ENCODE peak calls at places on chromosome 1, in eight cellular contexts. One of them, this sample, is unnamed.

GRCh38 chr1:37575692-37576091 is 19.0 kb downstream of the DNALI1 start:
- DNase-seq in H1: no peak
- DNase-seq in SK-N-SH: no peak
- DNase-seq in HepG2: no peak
- DNase-seq in HCT116: no peak
- DNase-seq in GM12878: no peak
- DNase-seq in endothelial cell of umbilical vein: peak; percentile 68
- DNase-seq in K562: no peak
- DNase-seq in this sample: no peak

GRCh38 chr1:1360511-1361169 is 2.3 kb upstream of the MXRA8 start:
- DNase-seq in K562: no peak
- DNase-seq in HCT116: peak; percentile 56
- DNase-seq in H1: no peak
- DNase-seq in HepG2: peak; percentile 68
- DNase-seq in GM12878: no peak
- DNase-seq in SK-N-SH: peak; percentile 78
- DNase-seq in endothelial cell of umbilical vein: no peak
- DNase-seq in this sample: no peak

GRCh38 chr1:43981135-43981491 is 2.1 kb downstream of the B4GALT2 start:
- DNase-seq in SK-N-SH: peak; percentile 31
- DNase-seq in HepG2: no peak
- DNase-seq in endothelial cell of umbilical vein: no peak
- DNase-seq in GM12878: no peak
- DNase-seq in H1: no peak
- DNase-seq in K562: no peak
- DNase-seq in HCT116: no peak
- DNase-seq in this sample: no peak

GRCh38 chr1:230502306-230502705 is 76.2 kb upstream of the PGBD5 start:
- DNase-seq in K562: no peak
- DNase-seq in HepG2: no peak
- DNase-seq in SK-N-SH: no peak
- DNase-seq in H1: no peak
- DNase-seq in HCT116: no peak
- DNase-seq in endothelial cell of umbilical vein: no peak
- DNase-seq in GM12878: no peak
- DNase-seq in this sample: no peak

GRCh38 chr1:204033321-204033720 is 39.6 kb upstream of the SOX13 start:
- DNase-seq in endothelial cell of umbilical vein: no peak
- DNase-seq in HepG2: no peak
- DNase-seq in HCT116: no peak
- DNase-seq in H1: no peak
- DNase-seq in K562: no peak
- DNase-seq in SK-N-SH: no peak
- DNase-seq in GM12878: no peak
- DNase-seq in this sample: no peak

GRCh38 chr1:45584351-45585109 is 689 bp downstream of the NASP start:
- DNase-seq in K562: peak; percentile 94
- DNase-seq in SK-N-SH: peak; percentile 95
- DNase-seq in GM12878: peak; percentile 51
- DNase-seq in H1: peak; percentile 71
- DNase-seq in endothelial cell of umbilical vein: peak; percentile 96
- DNase-seq in HCT116: peak; percentile 72
- DNase-seq in HepG2: peak; percentile 85
- DNase-seq in this sample: peak; percentile 97

GRCh38 chr1:184759097-184759496 is 4.4 kb upstream of the EDEM3 start:
- DNase-seq in GM12878: no peak
- DNase-seq in HepG2: peak; percentile 24
- DNase-seq in SK-N-SH: no peak
- DNase-seq in K562: no peak
- DNase-seq in endothelial cell of umbilical vein: no peak
- DNase-seq in HCT116: no peak
- DNase-seq in H1: no peak
- DNase-seq in this sample: no peak

GRCh38 chr1:52153898-52154297 is 12.0 kb downstream of the ZFYVE9 start:
- DNase-seq in HCT116: no peak
- DNase-seq in HepG2: no peak
- DNase-seq in SK-N-SH: no peak
- DNase-seq in GM12878: no peak
- DNase-seq in H1: no peak
- DNase-seq in K562: no peak
- DNase-seq in endothelial cell of umbilical vein: no peak
- DNase-seq in this sample: no peak

GRCh38 chr1:39258146-39258924 is 53.8 kb downstream of the MACF1 start:
- DNase-seq in endothelial cell of umbilical vein: peak; percentile 75
- DNase-seq in K562: peak; percentile 83
- DNase-seq in HCT116: peak; percentile 55
- DNase-seq in GM12878: no peak
- DNase-seq in HepG2: peak; percentile 65
- DNase-seq in SK-N-SH: peak; percentile 80
- DNase-seq in H1: peak; percentile 47
- DNase-seq in this sample: peak; percentile 89

GRCh38 chr1:37040773-37041172 is 6.5 kb upstream of the GRIK3 start:
- DNase-seq in K562: no peak
- DNase-seq in HepG2: no peak
- DNase-seq in endothelial cell of umbilical vein: no peak
- DNase-seq in H1: no peak
- DNase-seq in GM12878: no peak
- DNase-seq in SK-N-SH: no peak
- DNase-seq in HCT116: no peak
- DNase-seq in this sample: no peak

DNA sequence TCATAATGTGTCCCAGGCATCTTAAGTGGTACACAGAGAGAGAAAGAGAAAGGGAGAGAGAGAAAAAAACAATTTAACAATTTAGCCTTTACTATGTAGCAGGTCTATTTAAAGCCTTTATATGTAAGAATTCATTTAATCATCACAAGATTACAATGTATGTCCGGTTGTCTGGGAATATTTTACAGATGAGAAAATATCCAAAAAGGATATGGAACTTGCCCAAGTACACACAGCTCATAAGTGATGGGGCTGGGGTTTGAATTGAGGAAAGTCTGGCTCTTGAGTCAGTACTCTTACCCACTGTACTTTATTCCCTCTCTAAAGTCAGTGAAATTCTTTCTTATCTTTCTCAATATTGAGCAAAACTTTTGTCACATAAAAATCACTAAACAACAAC is 104.6 kb downstream of the LYPLAL1 start:
- DNase-seq in SK-N-SH: no peak
- DNase-seq in H1: no peak
- DNase-seq in endothelial cell of umbilical vein: peak; percentile 41
- DNase-seq in GM12878: no peak
- DNase-seq in HCT116: no peak
- DNase-seq in K562: no peak
- DNase-seq in HepG2: no peak
- DNase-seq in this sample: no peak
- H3K79me2 ChIP-seq in SK-N-SH: no peaks in the 10 kb centered on the region
- H3K79me2 ChIP-seq in H1: no peaks in the 10 kb centered on the region
- H3K79me2 ChIP-seq in endothelial cell of umbilical vein: no peaks in the 10 kb centered on the region
- H3K79me2 ChIP-seq in GM12878: no peaks in the 10 kb centered on the region
- H3K79me2 ChIP-seq in HCT116: no peaks in the 10 kb centered on the region
- H3K79me2 ChIP-seq in K562: no peaks in the 10 kb centered on the region
- H3K79me2 ChIP-seq in HepG2: no peaks in the 10 kb centered on the region
- H3K79me2 ChIP-seq in this sample: no peaks in the 10 kb centered on the region

DNA sequence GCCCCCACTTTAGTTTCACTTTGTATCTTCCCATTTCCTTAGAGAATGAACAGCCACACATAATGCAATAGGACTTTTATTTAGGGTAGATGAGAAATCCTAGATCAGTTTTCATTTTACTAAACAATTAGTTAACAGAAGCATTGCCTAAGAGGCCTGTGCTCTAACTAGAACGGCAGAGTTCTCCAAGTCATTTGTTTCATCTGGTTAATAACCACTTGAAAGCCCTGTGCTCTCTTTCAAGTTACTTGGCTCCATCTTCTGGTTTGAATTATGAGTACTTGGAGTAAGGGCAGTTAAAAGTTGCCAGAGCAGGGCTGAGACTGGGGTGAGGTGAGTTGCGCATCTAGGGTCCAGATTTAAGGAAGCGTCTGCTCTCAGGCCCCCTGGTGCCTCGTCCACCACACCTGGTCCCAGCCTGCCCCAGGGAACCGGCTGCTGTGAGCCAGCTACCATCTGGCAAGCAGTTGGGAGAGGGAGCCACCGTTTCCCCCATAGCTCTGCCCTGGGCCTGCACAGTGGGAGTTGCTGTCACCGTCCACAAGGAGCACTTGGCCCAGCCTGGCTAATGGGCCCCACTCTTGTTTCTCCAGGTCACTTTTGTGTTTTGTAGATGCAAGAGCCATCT is 18.1 kb upstream of the SLC44A3 start:
- DNase-seq in endothelial cell of umbilical vein: peak; percentile 71
- DNase-seq in SK-N-SH: peak; percentile 47
- DNase-seq in HCT116: peak; percentile 68
- DNase-seq in HepG2: peak; percentile 49
- DNase-seq in K562: no peak
- DNase-seq in GM12878: no peak
- DNase-seq in H1: peak; percentile 19
- DNase-seq in this sample: peak; percentile 67
- TF ChIP-seq POLR2AphosphoS5 in endothelial cell of umbilical vein: no peak
- TF ChIP-seq POLR2AphosphoS5 in SK-N-SH: no peak
- TF ChIP-seq POLR2AphosphoS5 in HCT116: no peak
- TF ChIP-seq POLR2AphosphoS5 in HepG2: no peak
- TF ChIP-seq POLR2AphosphoS5 in K562: no peak
- TF ChIP-seq POLR2AphosphoS5 in GM12878: no peak
- TF ChIP-seq POLR2AphosphoS5 in H1: no peak
- TF ChIP-seq POLR2AphosphoS5 in this sample: no peak

GRCh38 chr1:233113713-233114028 is 163.3 kb downstream of the NTPCR start:
- DNase-seq in HepG2: no peak
- DNase-seq in endothelial cell of umbilical vein: no peak
- DNase-seq in SK-N-SH: no peak
- DNase-seq in H1: no peak
- DNase-seq in GM12878: no peak
- DNase-seq in HCT116: no peak
- DNase-seq in K562: no peak
- DNase-seq in this sample: no peak

GRCh38 chr1:233114159-233114558 is 163.7 kb downstream of the NTPCR start:
- DNase-seq in HCT116: peak; percentile 29
- DNase-seq in K562: no peak
- DNase-seq in HepG2: no peak
- DNase-seq in H1: no peak
- DNase-seq in SK-N-SH: no peak
- DNase-seq in endothelial cell of umbilical vein: peak; percentile 10
- DNase-seq in GM12878: no peak
- DNase-seq in this sample: peak; percentile 25

GRCh38 chr1:233112184-233113008 is 162.0 kb downstream of the NTPCR start:
- DNase-seq in K562: no peak
- DNase-seq in SK-N-SH: no peak
- DNase-seq in GM12878: no peak
- DNase-seq in HepG2: no peak
- DNase-seq in HCT116: no peak
- DNase-seq in H1: no peak
- DNase-seq in endothelial cell of umbilical vein: no peak
- DNase-seq in this sample: peak; percentile 36

GRCh38 chr1:233113009-233113712 is 162.8 kb downstream of the NTPCR start:
- DNase-seq in HepG2: peak; percentile 48
- DNase-seq in endothelial cell of umbilical vein: peak; percentile 89
- DNase-seq in GM12878: peak; percentile 26
- DNase-seq in K562: peak; percentile 24
- DNase-seq in HCT116: peak; percentile 94
- DNase-seq in SK-N-SH: no peak
- DNase-seq in H1: peak; percentile 39
- DNase-seq in this sample: peak; percentile 90

DNA sequence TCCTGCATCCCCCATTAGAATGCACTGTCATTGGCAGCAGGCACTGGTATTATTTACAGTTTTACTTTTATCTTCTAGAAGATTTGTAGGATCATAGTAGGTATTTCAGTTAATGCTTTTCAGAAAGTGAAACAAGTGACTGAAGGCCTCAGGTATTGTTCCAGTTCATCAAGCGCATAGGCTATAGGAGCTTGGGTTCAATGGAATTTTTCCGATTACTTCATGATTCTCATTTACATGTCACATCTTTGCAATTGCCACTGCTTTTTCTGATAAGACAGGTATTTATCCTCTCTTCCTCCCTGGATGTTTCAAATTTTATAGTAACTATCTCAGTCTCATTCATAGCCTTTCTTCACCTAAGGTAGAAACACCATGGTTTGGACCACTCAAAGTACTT is 161.3 kb downstream of the NTPCR start:
- DNase-seq in HepG2: no peak
- DNase-seq in SK-N-SH: no peak
- DNase-seq in H1: no peak
- DNase-seq in K562: no peak
- DNase-seq in GM12878: no peak
- DNase-seq in HCT116: no peak
- DNase-seq in endothelial cell of umbilical vein: no peak
- DNase-seq in this sample: no peak
- H3K4me2 ChIP-seq in HepG2: no peak overlapping the region
- H3K4me2 ChIP-seq in SK-N-SH: no peak overlapping the region
- H3K4me2 ChIP-seq in H1: no peak overlapping the region
- H3K4me2 ChIP-seq in K562: no peak overlapping the region
- H3K4me2 ChIP-seq in GM12878: no peak overlapping the region
- H3K4me2 ChIP-seq in HCT116: peak overlapping the region; percentile 88
- H3K4me2 ChIP-seq in endothelial cell of umbilical vein: no peak overlapping the region
- H3K4me2 ChIP-seq in this sample: no peak overlapping the region

DNA sequence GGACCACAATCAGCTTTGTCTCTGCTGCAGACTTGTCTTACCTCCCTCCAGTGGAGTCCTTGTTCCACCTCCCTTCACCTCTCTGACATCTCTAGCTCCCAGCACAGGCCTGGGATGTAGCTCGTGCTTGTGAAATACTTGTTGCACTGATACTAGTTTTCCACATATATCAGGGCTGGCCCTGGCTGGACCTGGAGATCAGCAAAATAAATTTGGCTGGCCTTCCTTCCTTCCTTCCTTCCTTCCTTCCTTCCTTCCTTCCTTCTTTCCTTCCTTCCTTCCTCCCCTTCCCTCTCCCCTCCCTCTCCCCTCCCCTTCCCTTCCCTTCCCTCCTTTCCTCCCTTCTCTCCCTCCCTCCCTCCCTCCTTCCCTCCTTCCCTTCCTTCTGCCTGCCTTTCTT is 196.5 kb downstream of the HIVEP3 start:
- DNase-seq in GM12878: no peak
- DNase-seq in H1: no peak
- DNase-seq in HepG2: no peak
- DNase-seq in K562: no peak
- DNase-seq in HCT116: no peak
- DNase-seq in SK-N-SH: no peak
- DNase-seq in endothelial cell of umbilical vein: no peak
- DNase-seq in this sample: no peak
- H3K79me2 ChIP-seq in GM12878: no peaks in the 10 kb centered on the region
- H3K79me2 ChIP-seq in H1: no peaks in the 10 kb centered on the region
- H3K79me2 ChIP-seq in HepG2: no peaks in the 10 kb centered on the region
- H3K79me2 ChIP-seq in K562: no peaks in the 10 kb centered on the region
- H3K79me2 ChIP-seq in HCT116: no peaks in the 10 kb centered on the region
- H3K79me2 ChIP-seq in SK-N-SH: no peaks in the 10 kb centered on the region
- H3K79me2 ChIP-seq in endothelial cell of umbilical vein: no peaks in the 10 kb centered on the region
- H3K79me2 ChIP-seq in this sample: no peaks in the 10 kb centered on the region

DNA sequence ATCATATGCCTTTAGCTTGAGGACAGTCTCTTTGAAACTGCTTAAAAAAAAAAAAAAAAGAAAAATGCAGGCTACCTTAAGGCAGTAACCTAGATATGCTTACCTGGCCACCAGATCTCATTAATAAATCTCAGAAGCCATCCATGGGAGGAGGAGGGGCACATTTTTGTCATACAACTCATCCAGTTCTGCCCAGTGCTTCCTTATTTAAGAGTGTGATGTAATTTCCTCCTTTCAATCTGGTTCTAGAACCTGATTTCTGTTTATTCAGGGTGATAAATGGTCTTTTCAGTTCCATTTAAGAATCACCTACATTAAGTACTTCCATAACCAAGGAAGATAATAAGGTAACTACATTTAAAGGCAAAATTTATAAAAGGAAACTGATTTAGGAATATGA is 6.1 kb downstream of the ERRFI1 start:
- DNase-seq in H1: no peak
- DNase-seq in HCT116: no peak
- DNase-seq in GM12878: no peak
- DNase-seq in K562: no peak
- DNase-seq in endothelial cell of umbilical vein: peak; percentile 77
- DNase-seq in SK-N-SH: no peak
- DNase-seq in HepG2: peak; percentile 58
- DNase-seq in this sample: no peak
- TF ChIP-seq POLR2AphosphoS5 in H1: no peak
- TF ChIP-seq POLR2AphosphoS5 in HCT116: peak; percentile 77
- TF ChIP-seq POLR2AphosphoS5 in GM12878: no peak
- TF ChIP-seq POLR2AphosphoS5 in K562: no peak
- TF ChIP-seq POLR2AphosphoS5 in endothelial cell of umbilical vein: peak; percentile 57
- TF ChIP-seq POLR2AphosphoS5 in SK-N-SH: no peak
- TF ChIP-seq POLR2AphosphoS5 in HepG2: peak; percentile 37
- TF ChIP-seq POLR2AphosphoS5 in this sample: no peak

This sample was measured in GM23338.